ENCODE peak calls at places on chromosomes 3 and 15, in ten cellular contexts. One of them, this sample, is unnamed. For H3K27me3, the result is how much of the 10 kb centered on the place peaks cover.

GRCh38 chr3:10116138-10116460 is 624 bp downstream of the BRK1 start:
- DNase-seq in right lobe of liver: no peak
- DNase-seq in brain microvascular endothelial cell: peak
- DNase-seq in colonic mucosa: no peak
- DNase-seq in heart right ventricle: no peak
- DNase-seq in CD8-positive, alpha-beta memory T cell: no peak
- DNase-seq in suprapubic skin: no peak
- DNase-seq in HCT116: no peak
- DNase-seq in dorsolateral prefrontal cortex: no peak
- DNase-seq in stomach: no peak
- DNase-seq in this sample: peak

GRCh38 chr3:101994386-101994785 is 145.1 kb downstream of the NFKBIZ start:
- DNase-seq in stomach: no peak
- DNase-seq in colonic mucosa: no peak
- DNase-seq in HCT116: no peak
- DNase-seq in CD8-positive, alpha-beta memory T cell: no peak
- DNase-seq in right lobe of liver: no peak
- DNase-seq in suprapubic skin: no peak
- DNase-seq in dorsolateral prefrontal cortex: no peak
- DNase-seq in brain microvascular endothelial cell: no peak
- DNase-seq in heart right ventricle: no peak
- DNase-seq in this sample: no peak

GRCh38 chr3:55906896-55907295 is 419.8 kb upstream of the WNT5A start:
- DNase-seq in heart right ventricle: no peak
- DNase-seq in brain microvascular endothelial cell: no peak
- DNase-seq in colonic mucosa: no peak
- DNase-seq in suprapubic skin: no peak
- DNase-seq in HCT116: no peak
- DNase-seq in CD8-positive, alpha-beta memory T cell: no peak
- DNase-seq in stomach: no peak
- DNase-seq in right lobe of liver: no peak
- DNase-seq in dorsolateral prefrontal cortex: no peak
- DNase-seq in this sample: no peak

GRCh38 chr15:34329006-34329405 is 8.6 kb downstream of the SLC12A6 start:
- DNase-seq in dorsolateral prefrontal cortex: no peak
- DNase-seq in HCT116: no peak
- DNase-seq in CD8-positive, alpha-beta memory T cell: no peak
- DNase-seq in brain microvascular endothelial cell: no peak
- DNase-seq in stomach: no peak
- DNase-seq in right lobe of liver: no peak
- DNase-seq in colonic mucosa: no peak
- DNase-seq in heart right ventricle: no peak
- DNase-seq in suprapubic skin: no peak
- DNase-seq in this sample: no peak

GRCh38 chr3:16071246-16071645 is 103.2 kb upstream of the GALNT15 start:
- DNase-seq in colonic mucosa: no peak
- DNase-seq in heart right ventricle: no peak
- DNase-seq in right lobe of liver: no peak
- DNase-seq in HCT116: no peak
- DNase-seq in suprapubic skin: no peak
- DNase-seq in stomach: no peak
- DNase-seq in dorsolateral prefrontal cortex: no peak
- DNase-seq in brain microvascular endothelial cell: no peak
- DNase-seq in CD8-positive, alpha-beta memory T cell: no peak
- DNase-seq in this sample: no peak

GRCh38 chr15:67839358-67839928 is 402 bp downstream of the RNU6-1 start:
- DNase-seq in dorsolateral prefrontal cortex: no peak
- DNase-seq in HCT116: peak
- DNase-seq in right lobe of liver: no peak
- DNase-seq in suprapubic skin: no peak
- DNase-seq in CD8-positive, alpha-beta memory T cell: no peak
- DNase-seq in heart right ventricle: no peak
- DNase-seq in colonic mucosa: peak
- DNase-seq in stomach: no peak
- DNase-seq in brain microvascular endothelial cell: no peak
- DNase-seq in this sample: no peak

GRCh38 chr3:25428003-25428861 is at the start of gene RARB:
- DNase-seq in HCT116: no peak
- DNase-seq in colonic mucosa: peak
- DNase-seq in brain microvascular endothelial cell: peak
- DNase-seq in dorsolateral prefrontal cortex: peak
- DNase-seq in CD8-positive, alpha-beta memory T cell: no peak
- DNase-seq in suprapubic skin: peak
- DNase-seq in right lobe of liver: peak
- DNase-seq in heart right ventricle: peak
- DNase-seq in stomach: peak
- DNase-seq in this sample: peak

GRCh38 chr3:177606891-177607290 is 409.6 kb upstream of the TBL1XR1 start:
- DNase-seq in heart right ventricle: no peak
- DNase-seq in right lobe of liver: no peak
- DNase-seq in suprapubic skin: no peak
- DNase-seq in colonic mucosa: no peak
- DNase-seq in CD8-positive, alpha-beta memory T cell: no peak
- DNase-seq in stomach: no peak
- DNase-seq in HCT116: no peak
- DNase-seq in dorsolateral prefrontal cortex: no peak
- DNase-seq in brain microvascular endothelial cell: no peak
- DNase-seq in this sample: no peak

GRCh38 chr3:14688525-14688924 is 13.6 kb downstream of the C3orf20 start:
- DNase-seq in stomach: no peak
- DNase-seq in colonic mucosa: no peak
- DNase-seq in CD8-positive, alpha-beta memory T cell: no peak
- DNase-seq in brain microvascular endothelial cell: no peak
- DNase-seq in dorsolateral prefrontal cortex: no peak
- DNase-seq in heart right ventricle: no peak
- DNase-seq in HCT116: no peak
- DNase-seq in right lobe of liver: no peak
- DNase-seq in suprapubic skin: no peak
- DNase-seq in this sample: no peak

GRCh38 chr3:10459954-10460754 is 45.2 kb downstream of the ATP2B2 start:
- DNase-seq in heart right ventricle: no peak
- DNase-seq in HCT116: peak
- DNase-seq in CD8-positive, alpha-beta memory T cell: peak
- DNase-seq in suprapubic skin: no peak
- DNase-seq in colonic mucosa: peak
- DNase-seq in stomach: peak
- DNase-seq in dorsolateral prefrontal cortex: no peak
- DNase-seq in brain microvascular endothelial cell: peak
- DNase-seq in right lobe of liver: peak
- DNase-seq in this sample: no peak

GRCh38 chr15:62603757-62604156 is 438.7 kb upstream of the C2CD4B start:
- DNase-seq in brain microvascular endothelial cell: no peak
- DNase-seq in stomach: no peak
- DNase-seq in colonic mucosa: peak
- DNase-seq in HCT116: no peak
- DNase-seq in CD8-positive, alpha-beta memory T cell: no peak
- DNase-seq in right lobe of liver: no peak
- DNase-seq in suprapubic skin: no peak
- DNase-seq in dorsolateral prefrontal cortex: no peak
- DNase-seq in heart right ventricle: no peak
- DNase-seq in this sample: no peak

GRCh38 chr3:63912768-63913588 is 795 bp upstream of the SCAANT1 start:
- DNase-seq in colonic mucosa: peak
- DNase-seq in CD8-positive, alpha-beta memory T cell: no peak
- DNase-seq in suprapubic skin: peak
- DNase-seq in right lobe of liver: peak
- DNase-seq in dorsolateral prefrontal cortex: peak
- DNase-seq in brain microvascular endothelial cell: peak
- DNase-seq in HCT116: peak
- DNase-seq in heart right ventricle: peak
- DNase-seq in stomach: peak
- DNase-seq in this sample: peak

GRCh38 chr15:63826513-63826912 is 7.2 kb downstream of the HERC1 start:
- DNase-seq in colonic mucosa: no peak
- DNase-seq in brain microvascular endothelial cell: peak
- DNase-seq in HCT116: no peak
- DNase-seq in right lobe of liver: no peak
- DNase-seq in CD8-positive, alpha-beta memory T cell: no peak
- DNase-seq in stomach: no peak
- DNase-seq in dorsolateral prefrontal cortex: no peak
- DNase-seq in suprapubic skin: no peak
- DNase-seq in heart right ventricle: no peak
- DNase-seq in this sample: no peak

GRCh38 chr15:40843885-40844542 is at the start of gene SPINT1:
- DNase-seq in suprapubic skin: no peak
- DNase-seq in heart right ventricle: peak
- DNase-seq in CD8-positive, alpha-beta memory T cell: peak
- DNase-seq in stomach: peak
- DNase-seq in dorsolateral prefrontal cortex: no peak
- DNase-seq in right lobe of liver: no peak
- DNase-seq in colonic mucosa: peak
- DNase-seq in HCT116: no peak
- DNase-seq in brain microvascular endothelial cell: no peak
- DNase-seq in this sample: peak

GRCh38 chr3:168096210-168096795 is 579 bp upstream of the GOLIM4 start:
- DNase-seq in suprapubic skin: peak
- DNase-seq in stomach: peak
- DNase-seq in colonic mucosa: peak
- DNase-seq in HCT116: peak
- DNase-seq in CD8-positive, alpha-beta memory T cell: no peak
- DNase-seq in brain microvascular endothelial cell: peak
- DNase-seq in dorsolateral prefrontal cortex: peak
- DNase-seq in heart right ventricle: peak
- DNase-seq in right lobe of liver: peak
- DNase-seq in this sample: peak
- H3K4me3 ChIP-seq in suprapubic skin: peak
- H3K4me3 ChIP-seq in stomach: peak
- H3K4me3 ChIP-seq in colonic mucosa: peak
- H3K4me3 ChIP-seq in HCT116: peak
- H3K4me3 ChIP-seq in CD8-positive, alpha-beta memory T cell: peak
- H3K4me3 ChIP-seq in brain microvascular endothelial cell: peak
- H3K4me3 ChIP-seq in dorsolateral prefrontal cortex: peak
- H3K4me3 ChIP-seq in heart right ventricle: peak
- H3K4me3 ChIP-seq in right lobe of liver: peak
- H3K4me3 ChIP-seq in this sample: peak

DNA sequence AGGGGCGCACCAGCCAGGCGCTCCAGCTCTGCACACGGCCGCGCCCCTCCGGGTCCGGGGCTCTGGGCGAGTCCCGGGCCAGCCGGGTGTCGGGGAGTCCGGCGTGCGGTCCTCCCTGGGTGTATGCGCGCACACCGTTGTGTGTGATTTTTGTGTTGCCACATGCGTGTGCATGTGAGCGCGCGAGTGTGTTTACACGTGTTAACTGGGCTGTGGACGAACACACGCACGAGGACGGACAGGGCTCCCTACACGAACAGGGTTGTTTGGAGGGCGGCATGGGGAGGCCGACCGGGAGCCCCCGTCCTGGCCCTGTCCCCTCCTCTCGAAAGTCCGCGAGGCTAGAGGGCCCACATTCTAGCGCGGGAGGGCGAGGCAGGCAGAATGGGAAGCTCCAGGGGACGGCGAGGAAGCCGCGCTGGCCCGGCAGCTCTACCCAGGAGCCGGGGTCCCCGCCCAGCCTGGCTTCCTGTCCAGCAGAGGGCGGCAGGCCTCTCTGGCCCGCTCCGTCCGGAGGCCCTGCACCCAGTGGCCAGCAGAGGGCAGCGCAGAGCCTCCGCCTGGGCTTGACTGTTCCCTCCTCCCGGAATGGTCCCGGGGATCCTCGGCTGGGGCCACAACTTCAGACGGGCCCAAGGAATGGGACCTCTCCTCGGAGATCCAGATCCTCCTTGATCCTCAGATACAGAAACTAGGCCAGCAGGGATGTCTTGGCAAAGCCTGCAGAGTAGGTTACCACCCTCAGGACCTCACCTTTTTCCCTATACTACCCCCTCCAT is 611 bp upstream of the LINGO1 start:
- DNase-seq in brain microvascular endothelial cell: peak
- DNase-seq in colonic mucosa: peak
- DNase-seq in heart right ventricle: peak
- DNase-seq in suprapubic skin: peak
- DNase-seq in stomach: peak
- DNase-seq in dorsolateral prefrontal cortex: peak
- DNase-seq in right lobe of liver: peak
- DNase-seq in CD8-positive, alpha-beta memory T cell: peak
- DNase-seq in HCT116: peak
- DNase-seq in this sample: peak
- H3K27me3 ChIP-seq in brain microvascular endothelial cell: half or more
- H3K27me3 ChIP-seq in colonic mucosa: under half
- H3K27me3 ChIP-seq in heart right ventricle: under half
- H3K27me3 ChIP-seq in suprapubic skin: half or more
- H3K27me3 ChIP-seq in stomach: half or more
- H3K27me3 ChIP-seq in dorsolateral prefrontal cortex: under half
- H3K27me3 ChIP-seq in right lobe of liver: under half
- H3K27me3 ChIP-seq in CD8-positive, alpha-beta memory T cell: under half
- H3K27me3 ChIP-seq in HCT116: under half
- H3K27me3 ChIP-seq in this sample: half or more

DNA sequence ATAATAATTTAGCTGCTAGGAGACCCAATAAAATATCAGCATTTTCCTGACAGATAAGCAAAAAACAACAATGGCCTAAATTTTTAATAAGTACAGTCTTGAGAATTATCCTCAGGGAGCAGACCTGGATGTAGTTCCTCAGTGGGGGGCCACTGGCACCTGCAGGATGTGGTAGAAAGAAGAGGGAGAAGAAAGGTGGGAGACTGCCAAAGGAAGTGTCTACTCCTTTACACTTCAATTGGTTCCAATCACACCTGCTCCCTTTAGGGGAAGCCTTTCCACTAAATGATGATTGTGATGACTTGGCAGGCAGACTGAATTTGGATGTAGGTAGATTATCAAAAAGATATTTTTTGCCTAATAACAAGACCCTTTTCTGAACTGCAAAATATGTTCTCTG is 353.0 kb upstream of the SATB1 start:
- DNase-seq in brain microvascular endothelial cell: no peak
- DNase-seq in colonic mucosa: no peak
- DNase-seq in CD8-positive, alpha-beta memory T cell: no peak
- DNase-seq in heart right ventricle: no peak
- DNase-seq in stomach: no peak
- DNase-seq in right lobe of liver: no peak
- DNase-seq in HCT116: no peak
- DNase-seq in suprapubic skin: no peak
- DNase-seq in dorsolateral prefrontal cortex: no peak
- DNase-seq in this sample: no peak
- H3K4me3 ChIP-seq in brain microvascular endothelial cell: no peak
- H3K4me3 ChIP-seq in colonic mucosa: no peak
- H3K4me3 ChIP-seq in CD8-positive, alpha-beta memory T cell: no peak
- H3K4me3 ChIP-seq in heart right ventricle: no peak
- H3K4me3 ChIP-seq in stomach: no peak
- H3K4me3 ChIP-seq in right lobe of liver: no peak
- H3K4me3 ChIP-seq in HCT116: no peak
- H3K4me3 ChIP-seq in suprapubic skin: no peak
- H3K4me3 ChIP-seq in dorsolateral prefrontal cortex: no peak
- H3K4me3 ChIP-seq in this sample: no peak

DNA sequence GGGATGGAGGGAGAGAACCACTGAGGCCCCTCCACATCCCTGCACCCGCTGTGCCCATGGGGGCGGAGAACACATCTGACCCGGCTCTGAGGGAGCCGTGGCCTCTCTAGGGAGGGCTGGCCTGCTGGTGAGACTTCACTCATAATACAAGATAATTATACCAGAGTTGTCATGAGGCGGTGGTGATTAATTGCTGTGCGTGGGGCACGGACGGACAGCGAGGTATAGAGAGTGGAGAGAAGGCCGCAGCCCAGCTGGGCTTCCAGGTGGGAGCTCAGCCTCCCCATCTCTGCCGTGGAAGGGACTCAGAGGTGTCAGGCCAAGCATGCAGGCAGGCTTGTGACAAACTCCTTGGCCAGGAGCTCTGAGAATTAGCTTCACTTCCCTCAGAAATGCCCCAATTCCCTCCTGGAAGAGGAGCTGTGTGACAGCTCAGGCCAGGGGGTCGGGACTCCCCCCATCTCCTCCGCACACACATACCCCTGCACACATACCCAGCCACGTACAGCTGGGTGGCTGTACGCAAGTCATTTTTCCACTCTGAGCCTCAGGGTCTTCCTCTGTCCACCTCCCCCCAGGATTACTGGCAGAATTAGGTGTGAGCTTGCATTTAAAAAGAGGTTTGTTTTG is 6.0 kb upstream of the GATA2 start:
- DNase-seq in heart right ventricle: no peak
- DNase-seq in suprapubic skin: peak
- DNase-seq in stomach: no peak
- DNase-seq in right lobe of liver: no peak
- DNase-seq in colonic mucosa: peak
- DNase-seq in HCT116: no peak
- DNase-seq in dorsolateral prefrontal cortex: no peak
- DNase-seq in CD8-positive, alpha-beta memory T cell: no peak
- DNase-seq in brain microvascular endothelial cell: no peak
- DNase-seq in this sample: no peak
- H3K27me3 ChIP-seq in heart right ventricle: under half
- H3K27me3 ChIP-seq in suprapubic skin: half or more
- H3K27me3 ChIP-seq in stomach: half or more
- H3K27me3 ChIP-seq in right lobe of liver: under half
- H3K27me3 ChIP-seq in colonic mucosa: under half
- H3K27me3 ChIP-seq in HCT116: under half
- H3K27me3 ChIP-seq in dorsolateral prefrontal cortex: under half
- H3K27me3 ChIP-seq in CD8-positive, alpha-beta memory T cell: under half
- H3K27me3 ChIP-seq in brain microvascular endothelial cell: under half
- H3K27me3 ChIP-seq in this sample: half or more